ENCODE peak calls at places on chromosome 9, in six cellular contexts. I is adrenal gland; S is lower leg skin; Z is activated naive CD4-positive, alpha-beta T cell treated with anti-CD3 and anti-CD28 coated beads, Interleukin-2, amount 50 U/mL, for 16 hours; A is foreskin fibroblast; P is vagina. N is an unnamed sample.

GRCh38 chr9:107528686-107529085 is 39.1 kb upstream of the KLF4 start:
- DNase-seq in I (no peak), S (no peak), Z (no peak), A (no peak), P (no peak), N (no peak)

GRCh38 chr9:109027176-109027575 is 13.9 kb upstream of the CTNNAL1 start:
- DNase-seq in I (no peak), S (no peak), Z (no peak), A (no peak), P (no peak), N (no peak)

GRCh38 chr9:6489099-6489498 is 76.1 kb downstream of the UHRF2 start:
- DNase-seq in I (no peak), S (no peak), Z (no peak), A (no peak), P (no peak), N (no peak)

GRCh38 chr9:106799146-106799545 is 63.8 kb upstream of the ZNF462 start:
- DNase-seq in I (no peak), S (no peak), Z (no peak), A (peak), P (no peak), N (no peak)

GRCh38 chr9:126363847-126364671 is 37.4 kb downstream of the MVB12B start:
- DNase-seq in I (no peak), S (no peak), Z (no peak), A (peak), P (no peak), N (no peak)

GRCh38 chr9:93460689-93461413 is 7.5 kb upstream of the FAM120AOS start:
- DNase-seq in I (no peak), S (no peak), Z (no peak), A (peak), P (no peak), N (no peak)

GRCh38 chr9:94685359-94685758 is 41.1 kb upstream of the AOPEP start:
- DNase-seq in I (no peak), S (no peak), Z (no peak), A (no peak), P (no peak), N (no peak)

GRCh38 chr9:123081824-123082223 is 48.4 kb downstream of the GPR21 start:
- DNase-seq in I (no peak), S (no peak), Z (no peak), A (peak), P (no peak), N (no peak)

GRCh38 chr9:14221558-14221957 is 92.4 kb downstream of the NFIB start:
- DNase-seq in I (no peak), S (no peak), Z (no peak), A (peak), P (no peak), N (no peak)

GRCh38 chr9:122354536-122355199 is 16.2 kb upstream of the PTGS1 start:
- DNase-seq in I (no peak), S (peak), Z (no peak), A (no peak), P (no peak), N (no peak)